ENCODE peak calls at places on chromosome 3, in eight cellular contexts. Y is left ventricle myocardium inferior, X is tibial artery, J is pancreas, S is cardiac muscle cell, D is colonic mucosa, F is A549, P is right lobe of liver. G is an unnamed sample.

GRCh38 chr3:189361103-189361835 is 189.5 kb downstream of the TPRG1 start:
- DNase-seq in Y (no peak), X (no peak), J (no peak), S (no peak), D (no peak), F (no peak), P (no peak), G (no peak)

GRCh38 chr3:57397175-57398026 is 104.9 kb upstream of the ASB14 start:
- DNase-seq in Y (no peak), X (no peak), J (peak), S (peak), D (peak), F (peak), P (peak), G (peak)

GRCh38 chr3:85821130-85821756 is 862.5 kb downstream of the CADM2 start:
- DNase-seq in Y (no peak), X (no peak), J (no peak), S (peak), D (peak), F (peak), P (no peak), G (no peak)

GRCh38 chr3:194300392-194300758 is 50.8 kb downstream of the CPN2 start:
- DNase-seq in Y (peak), X (peak), J (peak), S (peak), D (peak), F (no peak), P (peak), G (no peak)

GRCh38 chr3:27326211-27326948 is 42.8 kb downstream of the NEK10 start:
- DNase-seq in Y (no peak), X (no peak), J (no peak), S (peak), D (no peak), F (no peak), P (no peak), G (no peak)

GRCh38 chr3:151393146-151393831 is 8.7 kb upstream of the P2RY12 start:
- DNase-seq in Y (no peak), X (no peak), J (no peak), S (no peak), D (no peak), F (no peak), P (no peak), G (no peak)

GRCh38 chr3:47669026-47669749 is 90.5 kb upstream of the CSPG5 start:
- DNase-seq in Y (no peak), X (no peak), J (no peak), S (peak), D (no peak), F (no peak), P (no peak), G (no peak)

GRCh38 chr3:180280601-180281000 is 243.9 kb upstream of the PEX5L start:
- DNase-seq in Y (no peak), X (no peak), J (no peak), S (no peak), D (no peak), F (no peak), P (no peak), G (no peak)

GRCh38 chr3:12729313-12729676 is 29.8 kb downstream of the TMEM40 start:
- DNase-seq in Y (peak), X (no peak), J (no peak), S (peak), D (no peak), F (no peak), P (no peak), G (no peak)

GRCh38 chr3:13650210-13651056 is 101.5 kb downstream of the FBLN2 start:
- DNase-seq in Y (peak), X (peak), J (peak), S (peak), D (peak), F (peak), P (peak), G (peak)

GRCh38 chr3:71728632-71729342 is 3.6 kb upstream of the EIF4E3 start:
- DNase-seq in Y (no peak), X (no peak), J (no peak), S (no peak), D (no peak), F (no peak), P (no peak), G (no peak)

GRCh38 chr3:37074178-37074577 is 80.9 kb downstream of the MLH1 start:
- DNase-seq in Y (no peak), X (no peak), J (no peak), S (peak), D (no peak), F (no peak), P (no peak), G (no peak)

GRCh38 chr3:51391566-51392300 is 648 bp downstream of the RBM15B start:
- DNase-seq in Y (no peak), X (no peak), J (peak), S (peak), D (no peak), F (no peak), P (no peak), G (peak)

GRCh38 chr3:24686764-24687163 is 192.1 kb upstream of the THRB start:
- DNase-seq in Y (no peak), X (no peak), J (no peak), S (peak), D (no peak), F (no peak), P (no peak), G (no peak)

GRCh38 chr3:89742546-89742945 is 635.1 kb downstream of the EPHA3 start:
- DNase-seq in Y (no peak), X (no peak), J (no peak), S (no peak), D (no peak), F (no peak), P (no peak), G (no peak)

GRCh38 chr3:157913052-157913451 is 193.2 kb downstream of the SHOX2 start:
- DNase-seq in Y (no peak), X (no peak), J (no peak), S (no peak), D (no peak), F (no peak), P (no peak), G (no peak)

GRCh38 chr3:82133070-82133606 is 371.7 kb upstream of the GBE1 start:
- DNase-seq in Y (peak), X (no peak), J (peak), S (peak), D (peak), F (peak), P (peak), G (peak)

GRCh38 chr3:27078246-27078913 is 290.8 kb downstream of the NEK10 start:
- DNase-seq in Y (no peak), X (no peak), J (no peak), S (no peak), D (no peak), F (no peak), P (no peak), G (no peak)

GRCh38 chr3:25831578-25831977 is 41.7 kb downstream of the OXSM start:
- DNase-seq in Y (no peak), X (no peak), J (no peak), S (peak), D (no peak), F (no peak), P (no peak), G (no peak)

GRCh38 chr3:107193114-107193513 is 184.1 kb upstream of the CCDC54 start:
- DNase-seq in Y (no peak), X (no peak), J (no peak), S (no peak), D (no peak), F (no peak), P (no peak), G (no peak)

GRCh38 chr3:149247929-149248691 is 26.5 kb upstream of the CP start:
- DNase-seq in Y (no peak), X (no peak), J (no peak), S (peak), D (no peak), F (no peak), P (no peak), G (no peak)

GRCh38 chr3:149247025-149247710 is 25.5 kb upstream of the CP start:
- DNase-seq in Y (no peak), X (no peak), J (no peak), S (peak), D (no peak), F (no peak), P (no peak), G (no peak)

GRCh38 chr3:149243540-149243939 is 21.9 kb upstream of the CP start:
- DNase-seq in Y (no peak), X (no peak), J (no peak), S (no peak), D (no peak), F (no peak), P (no peak), G (no peak)

GRCh38 chr3:149251186-149251585 is 29.6 kb upstream of the CP start:
- DNase-seq in Y (no peak), X (no peak), J (no peak), S (no peak), D (no peak), F (no peak), P (no peak), G (no peak)

GRCh38 chr3:149245738-149246451 is 24.3 kb upstream of the CP start:
- DNase-seq in Y (no peak), X (no peak), J (no peak), S (peak), D (no peak), F (no peak), P (no peak), G (no peak)
- H3K27ac ChIP-seq in Y (peak), X (peak), J (peak), S (no peak), D (peak), F (peak), P (peak), G (no peak)

GRCh38 chr3:155978324-155978723 is 107.9 kb downstream of the GMPS start:
- DNase-seq in Y (no peak), X (no peak), J (no peak), S (no peak), D (no peak), F (no peak), P (no peak), G (no peak)
- TF ChIP-seq CTCF in Y (peak), X (no peak), J (no peak), S (peak), D (no peak), F (peak), P (peak), G (no peak)

GRCh38 chr3:197858133-197858532 is 67.1 kb downstream of the LRCH3 start:
- DNase-seq in Y (no peak), X (no peak), J (no peak), S (no peak), D (no peak), F (no peak), P (no peak), G (no peak)

GRCh38 chr3:197854596-197855343 is 63.7 kb downstream of the LRCH3 start:
- DNase-seq in Y (no peak), X (no peak), J (no peak), S (peak), D (no peak), F (no peak), P (no peak), G (no peak)

GRCh38 chr3:197856199-197856816 is 65.3 kb downstream of the LRCH3 start:
- DNase-seq in Y (no peak), X (no peak), J (no peak), S (no peak), D (no peak), F (no peak), P (no peak), G (no peak)

GRCh38 chr3:197858598-197858997 is 67.5 kb downstream of the LRCH3 start:
- DNase-seq in Y (no peak), X (no peak), J (no peak), S (no peak), D (no peak), F (no peak), P (no peak), G (no peak)
- H3K27ac ChIP-seq in Y (no peak), X (no peak), J (no peak), S (peak), D (no peak), F (no peak), P (no peak), G (no peak)

GRCh38 chr3:139457066-139457465 is 19.2 kb downstream of the RBP2 start:
- DNase-seq in Y (no peak), X (no peak), J (no peak), S (no peak), D (no peak), F (no peak), P (no peak), G (no peak)

GRCh38 chr3:139460096-139460495 is 16.2 kb downstream of the RBP2 start:
- DNase-seq in Y (no peak), X (no peak), J (no peak), S (no peak), D (no peak), F (no peak), P (no peak), G (no peak)

GRCh38 chr3:139458348-139458747 is 18.0 kb downstream of the RBP2 start:
- DNase-seq in Y (no peak), X (no peak), J (no peak), S (no peak), D (no peak), F (no peak), P (no peak), G (no peak)

GRCh38 chr3:139456391-139456790 is 19.9 kb downstream of the RBP2 start:
- DNase-seq in Y (no peak), X (no peak), J (no peak), S (no peak), D (no peak), F (no peak), P (no peak), G (no peak)

DNA sequence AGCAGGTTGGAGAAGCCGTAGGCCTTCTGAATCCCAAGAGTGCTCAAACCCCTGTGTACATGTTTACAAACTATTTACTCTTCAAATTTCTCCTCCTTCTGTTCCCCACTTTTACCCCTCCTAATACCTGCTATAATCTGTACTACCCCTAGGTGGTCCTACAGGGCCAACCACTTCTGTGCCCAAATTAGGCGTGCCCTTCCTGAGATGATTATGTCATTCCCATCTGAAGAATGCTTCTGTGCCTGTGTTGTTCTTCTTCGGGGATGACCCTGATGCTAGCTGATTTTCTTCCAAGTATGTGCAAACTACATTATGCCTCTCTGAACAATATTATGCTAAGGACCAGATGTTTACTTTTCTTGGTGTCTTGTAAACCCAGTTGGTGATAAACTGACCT is 20.5 kb downstream of the RBP2 start:
- DNase-seq in Y (no peak), X (no peak), J (no peak), S (peak), D (no peak), F (peak), P (no peak), G (no peak)
- TF ChIP-seq CTCF in Y (no peak), X (no peak), J (no peak), S (no peak), D (no peak), F (no peak), P (no peak), G (no peak)

DNA sequence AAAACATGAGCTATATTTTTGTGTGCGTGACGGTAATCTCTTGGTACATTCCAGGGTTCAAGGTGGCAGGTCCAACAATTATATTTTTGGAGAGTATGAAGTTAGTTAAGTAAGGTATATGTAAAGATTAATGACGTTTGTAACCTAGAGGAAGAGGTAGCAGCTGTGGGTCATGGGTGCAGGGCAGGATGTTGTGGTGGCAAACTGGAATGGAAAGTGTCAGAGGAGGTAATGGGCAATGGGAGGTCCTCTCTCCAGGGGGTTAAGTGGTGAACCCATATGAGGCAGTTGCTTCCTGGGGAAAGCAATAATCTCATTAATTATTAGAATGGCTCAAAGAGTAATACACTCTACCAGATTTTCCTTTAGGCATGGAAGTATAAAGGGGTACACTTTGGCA is 1.0 kb upstream of the CD200R1L start:
- DNase-seq in Y (no peak), X (no peak), J (no peak), S (no peak), D (no peak), F (no peak), P (no peak), G (no peak)
- H3K27ac ChIP-seq in Y (no peak), X (no peak), J (no peak), S (no peak), D (no peak), F (no peak), P (no peak), G (no peak)

GRCh38 chr3:64221564-64222257 is 3.6 kb downstream of the PRICKLE2 start:
- DNase-seq in Y (no peak), X (no peak), J (no peak), S (no peak), D (no peak), F (no peak), P (no peak), G (no peak)

GRCh38 chr3:64218746-64219145 is 6.5 kb downstream of the PRICKLE2 start:
- DNase-seq in Y (no peak), X (no peak), J (no peak), S (no peak), D (no peak), F (no peak), P (no peak), G (no peak)

GRCh38 chr3:64218329-64218728 is 6.9 kb downstream of the PRICKLE2 start:
- DNase-seq in Y (no peak), X (no peak), J (no peak), S (no peak), D (no peak), F (no peak), P (no peak), G (no peak)

GRCh38 chr3:64222501-64222900 is 2.8 kb downstream of the PRICKLE2 start:
- DNase-seq in Y (no peak), X (no peak), J (no peak), S (no peak), D (no peak), F (no peak), P (no peak), G (no peak)

GRCh38 chr3:64220161-64220560 is 5.1 kb downstream of the PRICKLE2 start:
- DNase-seq in Y (no peak), X (no peak), J (no peak), S (peak), D (no peak), F (no peak), P (no peak), G (no peak)
- TF ChIP-seq CTCF in Y (no peak), X (no peak), J (no peak), S (no peak), D (no peak), F (no peak), P (no peak), G (no peak)

GRCh38 chr3:38143511-38143910 is 5.0 kb downstream of the MYD88 start:
- DNase-seq in Y (no peak), X (peak), J (no peak), S (no peak), D (no peak), F (no peak), P (no peak), G (no peak)
- H3K27ac ChIP-seq in Y (no peak), X (no peak), J (no peak), S (no peak), D (no peak), F (no peak), P (no peak), G (no peak)

GRCh38 chr3:15339001-15339400 is 6.6 kb upstream of the SH3BP5 start:
- DNase-seq in Y (no peak), X (no peak), J (no peak), S (no peak), D (no peak), F (no peak), P (no peak), G (no peak)
- TF ChIP-seq CTCF in Y (no peak), X (no peak), J (no peak), S (no peak), D (no peak), F (no peak), P (no peak), G (no peak)